ENCODE peak calls at places on chromosomes 6 and 20, in nine cellular contexts. B is NCI-H524 treated with DMSO at 0.1 percent for 48 hours, R is HFF-Myc, E is osteocyte, U is LoVo, S is D341Med, L is NCI-H1092 treated with DMSO at 0.1 percent for 48 hours, Y is dermis microvascular lymphatic vessel endothelial cell, P is glutamatergic neuron. Q is an unnamed sample.

GRCh38 chr6:143157146-143157545 is 96.5 kb downstream of the AIG1 start:
- DNase-seq in L (no peak), U (no peak), Y (no peak), E (no peak), R (no peak), S (no peak), B (no peak), P (no peak), Q (no peak)

GRCh38 chr6:75170666-75171065 is 35.2 kb downstream of the COL12A1 start:
- DNase-seq in P (no peak), U (no peak), B (no peak), E (no peak), Y (peak; percentile 73), R (no peak), L (no peak), S (no peak), Q (no peak)

GRCh38 chr20:58829531-58829941 is 21.2 kb downstream of the GNAS-AS1 start:
- DNase-seq in B (no peak), Y (no peak), L (peak; percentile 23), R (no peak), S (no peak), U (no peak), P (no peak), E (no peak), Q (no peak)

GRCh38 chr20:18692453-18692852 is 104.6 kb downstream of the DTD1 start:
- DNase-seq in R (no peak), L (no peak), S (no peak), U (no peak), Y (no peak), E (no peak), P (no peak), B (no peak), Q (no peak)

GRCh38 chr6:3467996-3468395 is 11.1 kb upstream of the SLC22A23 start:
- DNase-seq in U (no peak), Y (no peak), R (no peak), E (no peak), P (no peak), S (no peak), B (no peak), L (no peak), Q (no peak)

GRCh38 chr6:157317129-157317814 is 6.0 kb downstream of the TMEM242 start:
- DNase-seq in U (peak; percentile 50), S (no peak), Y (peak; percentile 74), B (no peak), R (peak; percentile 59), P (no peak), L (no peak), E (no peak), Q (no peak)

GRCh38 chr6:20173833-20174796 is 38.2 kb downstream of the MBOAT1 start:
- DNase-seq in P (no peak), U (no peak), E (no peak), Y (no peak), R (no peak), S (no peak), L (no peak), B (no peak), Q (no peak)

GRCh38 chr20:50870572-50871161 is 60.6 kb downstream of the ADNP start:
- DNase-seq in U (no peak), Y (no peak), L (no peak), E (no peak), R (no peak), P (peak; percentile 64), B (no peak), S (no peak), Q (peak; percentile 94)

GRCh38 chr20:24792641-24793495 is 156.2 kb upstream of the CST7 start:
- DNase-seq in S (no peak), Y (no peak), E (no peak), P (no peak), L (no peak), R (no peak), B (no peak), U (no peak), Q (no peak)

GRCh38 chr6:7080311-7080710 is 27.4 kb upstream of the RREB1 start:
- DNase-seq in Y (no peak), E (no peak), U (no peak), P (no peak), L (no peak), R (no peak), B (no peak), S (no peak), Q (no peak)

GRCh38 chr6:149843051-149843633 is 21.0 kb downstream of the LRP11 start:
- DNase-seq in U (no peak), P (no peak), E (peak; percentile 75), S (no peak), Y (no peak), B (no peak), L (no peak), R (no peak), Q (no peak)

GRCh38 chr6:166747644-166748595 is 120.9 kb upstream of the RPS6KA2 start:
- DNase-seq in R (no peak), Y (no peak), B (no peak), E (no peak), P (no peak), S (no peak), L (no peak), U (no peak), Q (no peak)

GRCh38 chr20:35302421-35303335 is 10.5 kb upstream of the FAM83C start:
- DNase-seq in U (no peak), R (no peak), L (no peak), P (no peak), E (no peak), S (no peak), B (no peak), Y (no peak), Q (no peak)